ENCODE peak calls at places on chromosomes 7 and 10, in six cellular contexts. Q, D, C, E, R and Z are unnamed samples.

GRCh38 chr7:120990468-120991118 is 2.1 kb downstream of the CPED1 start:
- DNase-seq in D (peak), Q (no peak), C (no peak), R (no peak), E (no peak), Z (no peak)

GRCh38 chr7:117937049-117937448 is 63.8 kb upstream of the CTTNBP2 start:
- DNase-seq in R (no peak), D (no peak), C (no peak), Q (no peak), E (no peak), Z (no peak)

GRCh38 chr7:116528008-116528789 is 3.4 kb downstream of the CAV1 start:
- DNase-seq in C (peak), Q (peak), D (peak), R (peak), E (no peak), Z (no peak)

GRCh38 chr10:61463035-61463909 is 10.1 kb upstream of the TMEM26 start:
- DNase-seq in E (no peak), C (no peak), Q (no peak), R (no peak), D (peak), Z (no peak)

GRCh38 chr7:123012435-123012834 is 16.9 kb upstream of the TAS2R16 start:
- DNase-seq in R (no peak), D (no peak), Q (no peak), C (no peak), E (no peak), Z (no peak)

GRCh38 chr10:117501460-117502035 is 41.0 kb upstream of the EMX2 start:
- DNase-seq in C (no peak), E (no peak), Q (no peak), R (no peak), D (no peak), Z (no peak)

GRCh38 chr10:48821111-48821510 is 118.5 kb downstream of the LRRC18 start:
- DNase-seq in E (no peak), R (peak), C (no peak), D (no peak), Q (no peak), Z (no peak)

GRCh38 chr10:97718659-97719142 is 5.2 kb downstream of the MARVELD1 start:
- DNase-seq in C (no peak), E (peak), R (peak), D (peak), Q (no peak), Z (no peak)

DNA sequence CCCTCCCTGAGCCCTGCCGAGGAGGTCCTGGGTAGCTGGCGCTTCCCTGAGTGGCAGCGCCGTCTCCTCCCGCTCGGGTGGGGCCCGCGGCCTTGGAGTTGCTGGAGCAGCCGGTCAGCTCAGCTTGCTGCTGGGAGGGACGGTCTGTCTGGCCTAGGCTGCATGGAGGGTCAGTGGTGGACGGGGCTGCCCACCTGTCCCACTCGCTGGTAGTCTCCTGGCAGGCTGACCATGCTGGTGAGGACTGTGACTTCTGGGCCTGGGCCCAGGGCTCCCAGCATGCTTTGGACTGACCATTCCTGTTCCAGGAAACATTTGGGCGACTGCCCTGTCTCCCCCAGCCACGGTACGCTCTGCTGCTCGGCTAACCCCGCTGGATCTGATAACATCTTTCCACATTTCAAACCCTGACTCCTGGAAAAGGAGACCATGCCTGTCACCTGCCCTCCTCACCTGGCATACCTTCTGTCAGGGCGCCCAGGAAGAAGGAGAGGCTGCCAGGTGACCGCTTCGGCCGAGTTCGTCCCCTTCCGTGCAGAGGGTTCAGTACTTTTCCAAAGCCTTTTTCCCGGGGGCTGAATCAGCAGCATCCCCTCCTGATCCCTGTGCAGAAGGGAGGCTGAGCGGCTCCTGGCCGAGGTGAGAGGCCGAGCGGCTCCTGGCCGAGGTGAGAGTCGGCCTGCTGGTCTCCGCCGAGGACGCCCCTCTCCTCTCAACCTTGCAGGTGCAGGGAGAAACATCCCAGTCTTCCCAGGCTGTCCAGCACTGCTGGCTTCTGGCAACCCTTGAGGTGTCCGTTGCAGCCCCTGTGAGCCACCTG is 43.4 kb downstream of the FAM20C start:
- DNase-seq in Q (peak), E (no peak), D (no peak), C (no peak), R (no peak), Z (no peak)
- H3K27ac ChIP-seq in Q (no peak), E (peak), D (no peak), C (peak), R (no peak), Z (no peak)

DNA sequence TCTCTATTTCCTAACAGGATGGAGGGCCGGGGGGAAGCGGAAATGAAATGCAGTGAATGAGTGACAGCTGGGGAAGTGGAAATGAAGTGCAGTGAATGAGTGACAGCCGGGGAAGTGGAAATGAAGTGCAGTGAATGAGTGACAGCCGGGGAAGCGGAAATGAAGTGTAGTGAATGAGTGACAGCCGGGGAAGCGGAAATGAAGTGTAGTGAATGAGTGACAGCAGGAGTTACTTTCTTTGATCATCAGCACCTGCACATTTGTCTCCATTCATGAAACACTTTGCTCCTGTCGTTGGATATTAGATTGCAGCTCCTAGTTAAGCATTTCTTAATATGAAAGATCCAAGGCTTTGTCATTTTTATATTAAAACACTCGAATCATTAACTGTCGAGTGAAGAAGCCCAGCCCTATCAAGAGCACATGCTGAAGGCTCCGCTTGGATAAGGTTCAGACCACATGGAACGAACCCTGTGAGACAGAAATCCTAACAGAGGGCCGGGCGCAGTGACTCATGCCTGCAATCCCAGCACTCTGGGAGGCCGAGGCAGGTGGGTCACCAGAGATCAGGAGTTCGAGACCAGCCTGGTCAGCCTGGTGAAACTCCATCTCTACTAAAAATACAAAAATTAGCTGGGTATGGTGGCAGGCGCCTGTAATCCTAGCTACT is 406.0 kb upstream of the ADARB2 start:
- DNase-seq in E (no peak), C (no peak), R (no peak), Q (no peak), D (no peak), Z (no peak)
- H3K27ac ChIP-seq in E (no peak), C (no peak), R (no peak), Q (no peak), D (no peak), Z (no peak)

GRCh38 chr7:1086588-1087461 is 1.1 kb upstream of the GPER1 start:
- DNase-seq in Q (peak), R (peak), D (peak), E (peak), C (no peak), Z (peak)
- H3K27ac ChIP-seq in Q (no peak), R (peak), D (peak), E (no peak), C (no peak), Z (peak)

DNA sequence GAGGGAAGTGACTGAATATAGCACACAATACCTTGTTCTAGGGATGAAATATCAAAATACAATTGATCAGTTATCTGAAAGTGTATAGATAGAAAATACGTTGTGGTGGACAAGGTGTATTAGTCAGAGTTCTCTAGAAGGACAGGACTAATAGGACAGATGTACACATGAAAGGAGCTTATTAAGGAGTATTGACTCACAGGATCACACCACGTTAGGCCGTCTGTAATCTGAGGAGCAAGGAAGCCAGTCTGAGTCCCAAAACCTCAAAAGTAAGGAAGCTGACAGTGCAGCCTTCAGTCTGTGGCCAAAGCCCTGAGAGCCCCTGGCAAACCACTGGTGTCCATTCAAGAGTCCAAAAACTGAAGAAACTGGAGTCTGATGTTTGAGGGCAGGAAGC is 406.1 kb downstream of the MDFIC start:
- DNase-seq in R (peak), C (no peak), E (no peak), Q (no peak), D (no peak), Z (no peak)
- H3K27ac ChIP-seq in R (no peak), C (no peak), E (no peak), Q (no peak), D (no peak), Z (no peak)

DNA sequence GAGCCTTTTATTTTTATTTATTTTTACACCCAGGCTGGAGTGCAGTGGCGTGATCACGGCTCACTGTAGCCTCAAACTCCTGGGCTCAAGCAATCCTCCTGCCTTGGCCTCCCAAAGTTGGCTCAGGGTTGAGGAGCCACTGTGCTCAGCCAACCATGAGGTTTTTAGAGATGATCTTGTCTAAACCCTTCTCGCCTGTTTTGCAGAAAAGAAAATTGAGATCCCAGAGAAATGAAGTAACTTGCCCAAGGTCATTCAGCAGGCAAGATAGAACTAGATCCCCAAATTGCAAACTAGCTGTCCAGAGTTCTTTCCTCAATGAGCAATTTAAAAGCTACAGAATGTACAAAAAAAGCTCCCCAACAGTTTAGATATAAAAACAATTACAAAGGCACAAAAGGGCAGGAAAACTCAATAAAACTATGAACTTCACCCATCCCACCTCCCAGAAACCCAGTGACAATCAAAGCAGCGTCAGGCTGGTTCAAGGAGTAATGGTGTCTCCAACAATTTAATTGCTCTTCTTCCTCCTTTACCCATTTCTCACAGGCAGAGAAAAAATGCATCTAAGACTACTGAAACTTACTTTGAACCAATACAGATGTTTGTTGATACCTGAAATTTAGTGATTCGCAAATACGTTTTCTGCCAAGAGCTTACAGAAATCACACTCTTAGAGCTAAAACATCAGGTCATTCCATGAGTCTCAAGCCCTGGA is 762 bp downstream of the MYOF start:
- DNase-seq in D (no peak), Q (no peak), C (no peak), R (peak), E (no peak), Z (no peak)
- H3K27ac ChIP-seq in D (peak), Q (peak), C (peak), R (peak), E (peak), Z (peak)

GRCh38 chr7:44283381-44284211 is 41.8 kb downstream of the CAMK2B start:
- DNase-seq in D (no peak), R (no peak), Q (peak), C (peak), E (peak), Z (no peak)

GRCh38 chr7:44284881-44285541 is 40.4 kb downstream of the CAMK2B start:
- DNase-seq in C (peak), E (peak), R (no peak), Q (peak), D (no peak), Z (no peak)

GRCh38 chr7:44285561-44285960 is 39.8 kb downstream of the CAMK2B start:
- DNase-seq in E (peak), R (no peak), Q (peak), D (no peak), C (no peak), Z (no peak)

GRCh38 chr7:44282601-44283171 is 42.7 kb downstream of the CAMK2B start:
- DNase-seq in E (peak), C (peak), D (no peak), Q (peak), R (no peak), Z (no peak)

GRCh38 chr7:44284216-44284615 is 41.2 kb downstream of the CAMK2B start:
- DNase-seq in Q (peak), D (no peak), R (no peak), C (peak), E (peak), Z (no peak)
- H3K27ac ChIP-seq in Q (no peak), D (no peak), R (no peak), C (no peak), E (no peak), Z (no peak)

GRCh38 chr7:158249692-158250091 is 337.9 kb downstream of the PTPRN2 start:
- DNase-seq in C (peak), D (no peak), E (no peak), Q (peak), R (no peak), Z (no peak)

GRCh38 chr7:158252837-158253669 is 334.6 kb downstream of the PTPRN2 start:
- DNase-seq in E (peak), Q (peak), R (no peak), D (no peak), C (peak), Z (no peak)

GRCh38 chr7:158251061-158251965 is 336.3 kb downstream of the PTPRN2 start:
- DNase-seq in E (no peak), R (no peak), D (no peak), Q (no peak), C (peak), Z (no peak)

GRCh38 chr7:158255156-158255555 is 332.5 kb downstream of the PTPRN2 start:
- DNase-seq in E (no peak), C (peak), D (no peak), R (no peak), Q (no peak), Z (no peak)

DNA sequence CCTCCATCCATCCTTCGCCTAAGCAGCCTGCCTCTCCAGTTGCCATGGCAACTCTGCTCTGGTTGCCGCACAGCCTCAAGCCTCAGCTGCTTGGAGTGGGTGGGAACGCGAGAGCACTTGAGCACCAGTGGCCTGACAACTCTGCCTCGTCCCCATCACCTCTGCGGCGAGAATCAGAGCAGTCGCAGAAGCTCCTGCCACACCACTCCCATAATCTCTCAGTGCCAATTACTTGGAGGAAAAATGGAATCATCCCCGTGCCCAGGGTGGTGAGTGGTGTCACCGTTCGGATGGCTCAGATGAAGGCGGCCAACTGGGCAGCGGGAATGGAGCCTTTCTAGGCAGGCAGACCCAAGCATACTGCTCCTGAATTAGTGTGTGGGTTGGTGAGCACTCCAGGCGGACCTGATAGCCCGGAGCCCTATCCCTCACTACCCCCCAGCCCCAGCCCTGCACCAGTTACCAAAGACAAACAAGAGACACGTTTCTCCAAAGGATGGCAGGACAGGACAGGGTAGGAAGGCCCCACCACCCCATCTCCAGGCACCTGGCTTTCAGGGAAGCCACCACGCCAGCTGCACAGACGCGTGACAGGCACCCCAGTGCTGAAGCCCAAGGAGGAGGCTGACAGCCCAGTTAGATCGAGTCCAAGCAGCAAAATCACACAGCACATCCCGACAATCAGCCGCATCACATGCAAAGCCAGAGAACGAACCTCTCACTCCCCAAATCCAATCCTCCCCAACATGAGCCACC is 335.4 kb downstream of the PTPRN2 start:
- DNase-seq in Q (peak), C (peak), D (no peak), E (peak), R (no peak), Z (peak)
- H3K27ac ChIP-seq in Q (no peak), C (no peak), D (no peak), E (no peak), R (no peak), Z (peak)